ENCODE peak calls at places on chromosomes 16 and 17, in seven cellular contexts. One of them, this sample, is unnamed. For H3K4me1, the result is how much of the 10 kb centered on the place peaks cover.

GRCh38 chr17:83199500-83200201 is 120.2 kb downstream of the METRNL start:
- DNase-seq in lung: peak
- DNase-seq in Caco-2: peak
- DNase-seq in right cardiac atrium: peak
- DNase-seq in MM.1S: peak
- DNase-seq in heart right ventricle: peak
- DNase-seq in thoracic aorta: peak
- DNase-seq in this sample: no peak

GRCh38 chr17:76567634-76568432 is 17.8 kb downstream of the ST6GALNAC2 start:
- DNase-seq in thoracic aorta: no peak
- DNase-seq in heart right ventricle: no peak
- DNase-seq in Caco-2: no peak
- DNase-seq in MM.1S: no peak
- DNase-seq in right cardiac atrium: no peak
- DNase-seq in lung: peak
- DNase-seq in this sample: no peak

GRCh38 chr17:20116683-20117309 is 107.6 kb downstream of the SPECC1 start:
- DNase-seq in thoracic aorta: no peak
- DNase-seq in Caco-2: peak
- DNase-seq in right cardiac atrium: no peak
- DNase-seq in heart right ventricle: no peak
- DNase-seq in lung: no peak
- DNase-seq in MM.1S: peak
- DNase-seq in this sample: no peak

GRCh38 chr16:31386157-31386984 is 6.8 kb upstream of the ITGAD start:
- DNase-seq in heart right ventricle: no peak
- DNase-seq in Caco-2: no peak
- DNase-seq in lung: no peak
- DNase-seq in right cardiac atrium: no peak
- DNase-seq in MM.1S: peak
- DNase-seq in thoracic aorta: no peak
- DNase-seq in this sample: no peak

GRCh38 chr16:78094166-78094565 is 5.3 kb upstream of the WWOX start:
- DNase-seq in Caco-2: no peak
- DNase-seq in MM.1S: no peak
- DNase-seq in heart right ventricle: no peak
- DNase-seq in right cardiac atrium: no peak
- DNase-seq in lung: no peak
- DNase-seq in thoracic aorta: no peak
- DNase-seq in this sample: no peak

GRCh38 chr16:13098536-13098935 is 197.1 kb downstream of the SHISA9 start:
- DNase-seq in lung: no peak
- DNase-seq in heart right ventricle: no peak
- DNase-seq in thoracic aorta: no peak
- DNase-seq in Caco-2: no peak
- DNase-seq in right cardiac atrium: no peak
- DNase-seq in MM.1S: no peak
- DNase-seq in this sample: no peak

GRCh38 chr16:2783581-2784375 is 3.6 kb downstream of the PRSS33 start:
- DNase-seq in heart right ventricle: no peak
- DNase-seq in MM.1S: no peak
- DNase-seq in right cardiac atrium: peak
- DNase-seq in lung: no peak
- DNase-seq in thoracic aorta: no peak
- DNase-seq in Caco-2: no peak
- DNase-seq in this sample: no peak

GRCh38 chr17:29571486-29571882 is 3.0 kb downstream of the TP53I13 start:
- DNase-seq in Caco-2: peak
- DNase-seq in lung: no peak
- DNase-seq in thoracic aorta: no peak
- DNase-seq in right cardiac atrium: no peak
- DNase-seq in heart right ventricle: no peak
- DNase-seq in MM.1S: no peak
- DNase-seq in this sample: no peak

GRCh38 chr17:10205549-10206185 is 7.3 kb upstream of the GAS7 start:
- DNase-seq in heart right ventricle: no peak
- DNase-seq in right cardiac atrium: no peak
- DNase-seq in Caco-2: no peak
- DNase-seq in lung: no peak
- DNase-seq in MM.1S: no peak
- DNase-seq in thoracic aorta: no peak
- DNase-seq in this sample: no peak

GRCh38 chr16:29984137-29984763 is 10.6 kb downstream of the TAOK2 start:
- DNase-seq in heart right ventricle: no peak
- DNase-seq in MM.1S: no peak
- DNase-seq in Caco-2: no peak
- DNase-seq in right cardiac atrium: peak
- DNase-seq in thoracic aorta: no peak
- DNase-seq in lung: peak
- DNase-seq in this sample: no peak

GRCh38 chr16:86925067-86925791 is 346.9 kb downstream of the FOXL1 start:
- DNase-seq in heart right ventricle: no peak
- DNase-seq in MM.1S: no peak
- DNase-seq in Caco-2: no peak
- DNase-seq in lung: no peak
- DNase-seq in thoracic aorta: no peak
- DNase-seq in right cardiac atrium: no peak
- DNase-seq in this sample: no peak

GRCh38 chr17:81393684-81394376 is 1.4 kb upstream of the BAHCC1 start:
- DNase-seq in Caco-2: peak
- DNase-seq in right cardiac atrium: peak
- DNase-seq in MM.1S: peak
- DNase-seq in thoracic aorta: peak
- DNase-seq in heart right ventricle: peak
- DNase-seq in lung: peak
- DNase-seq in this sample: peak

GRCh38 chr17:81391268-81391963 is 3.8 kb upstream of the BAHCC1 start:
- DNase-seq in MM.1S: no peak
- DNase-seq in lung: no peak
- DNase-seq in thoracic aorta: no peak
- DNase-seq in right cardiac atrium: peak
- DNase-seq in heart right ventricle: peak
- DNase-seq in Caco-2: no peak
- DNase-seq in this sample: no peak

GRCh38 chr17:81390436-81391214 is 4.6 kb upstream of the BAHCC1 start:
- DNase-seq in MM.1S: no peak
- DNase-seq in thoracic aorta: no peak
- DNase-seq in heart right ventricle: no peak
- DNase-seq in right cardiac atrium: peak
- DNase-seq in Caco-2: no peak
- DNase-seq in lung: no peak
- DNase-seq in this sample: no peak

GRCh38 chr17:81392909-81393654 is 2.2 kb upstream of the BAHCC1 start:
- DNase-seq in heart right ventricle: peak
- DNase-seq in MM.1S: no peak
- DNase-seq in Caco-2: no peak
- DNase-seq in lung: no peak
- DNase-seq in thoracic aorta: no peak
- DNase-seq in right cardiac atrium: peak
- DNase-seq in this sample: no peak

GRCh38 chr17:81391964-81392908 is 3.0 kb upstream of the BAHCC1 start:
- DNase-seq in heart right ventricle: peak
- DNase-seq in right cardiac atrium: peak
- DNase-seq in lung: no peak
- DNase-seq in thoracic aorta: no peak
- DNase-seq in MM.1S: no peak
- DNase-seq in Caco-2: no peak
- DNase-seq in this sample: no peak
- H3K4me1 ChIP-seq in heart right ventricle: half or more
- H3K4me1 ChIP-seq in right cardiac atrium: under half
- H3K4me1 ChIP-seq in lung: under half
- H3K4me1 ChIP-seq in thoracic aorta: half or more
- H3K4me1 ChIP-seq in MM.1S: under half
- H3K4me1 ChIP-seq in Caco-2: under half
- H3K4me1 ChIP-seq in this sample: half or more

GRCh38 chr17:49848019-49848473 is at the start of gene TAC4:
- DNase-seq in thoracic aorta: no peak
- DNase-seq in right cardiac atrium: no peak
- DNase-seq in Caco-2: peak
- DNase-seq in lung: no peak
- DNase-seq in MM.1S: no peak
- DNase-seq in heart right ventricle: no peak
- DNase-seq in this sample: no peak

GRCh38 chr17:49845210-49845782 is 2.6 kb downstream of the TAC4 start:
- DNase-seq in heart right ventricle: peak
- DNase-seq in Caco-2: no peak
- DNase-seq in lung: no peak
- DNase-seq in thoracic aorta: peak
- DNase-seq in right cardiac atrium: peak
- DNase-seq in MM.1S: no peak
- DNase-seq in this sample: no peak

GRCh38 chr17:49849711-49850610 is 2.1 kb upstream of the TAC4 start:
- DNase-seq in MM.1S: no peak
- DNase-seq in heart right ventricle: no peak
- DNase-seq in thoracic aorta: no peak
- DNase-seq in Caco-2: peak
- DNase-seq in lung: no peak
- DNase-seq in right cardiac atrium: no peak
- DNase-seq in this sample: no peak

GRCh38 chr17:49848739-49849138 is 870 bp upstream of the TAC4 start:
- DNase-seq in thoracic aorta: no peak
- DNase-seq in lung: no peak
- DNase-seq in Caco-2: no peak
- DNase-seq in right cardiac atrium: no peak
- DNase-seq in MM.1S: no peak
- DNase-seq in heart right ventricle: no peak
- DNase-seq in this sample: no peak

GRCh38 chr17:49846938-49847712 is 744 bp downstream of the TAC4 start:
- DNase-seq in heart right ventricle: no peak
- DNase-seq in Caco-2: no peak
- DNase-seq in MM.1S: no peak
- DNase-seq in thoracic aorta: no peak
- DNase-seq in lung: no peak
- DNase-seq in right cardiac atrium: no peak
- DNase-seq in this sample: no peak
- H3K4me1 ChIP-seq in heart right ventricle: under half
- H3K4me1 ChIP-seq in Caco-2: under half
- H3K4me1 ChIP-seq in MM.1S: under half
- H3K4me1 ChIP-seq in thoracic aorta: half or more
- H3K4me1 ChIP-seq in lung: under half
- H3K4me1 ChIP-seq in right cardiac atrium: under half
- H3K4me1 ChIP-seq in this sample: under half

GRCh38 chr16:11794447-11794846 is 2.6 kb downstream of the ZC3H7A start:
- DNase-seq in lung: no peak
- DNase-seq in Caco-2: no peak
- DNase-seq in thoracic aorta: no peak
- DNase-seq in heart right ventricle: no peak
- DNase-seq in right cardiac atrium: no peak
- DNase-seq in MM.1S: no peak
- DNase-seq in this sample: no peak

GRCh38 chr16:11796227-11797165 is 562 bp downstream of the ZC3H7A start:
- DNase-seq in right cardiac atrium: peak
- DNase-seq in MM.1S: peak
- DNase-seq in lung: peak
- DNase-seq in heart right ventricle: peak
- DNase-seq in Caco-2: peak
- DNase-seq in thoracic aorta: no peak
- DNase-seq in this sample: peak

GRCh38 chr16:11795887-11796226 is 1.2 kb downstream of the ZC3H7A start:
- DNase-seq in right cardiac atrium: no peak
- DNase-seq in MM.1S: no peak
- DNase-seq in heart right ventricle: no peak
- DNase-seq in thoracic aorta: no peak
- DNase-seq in Caco-2: no peak
- DNase-seq in lung: no peak
- DNase-seq in this sample: no peak

GRCh38 chr16:11793840-11794239 is 3.2 kb downstream of the ZC3H7A start:
- DNase-seq in heart right ventricle: peak
- DNase-seq in lung: no peak
- DNase-seq in right cardiac atrium: no peak
- DNase-seq in thoracic aorta: no peak
- DNase-seq in MM.1S: no peak
- DNase-seq in Caco-2: no peak
- DNase-seq in this sample: no peak

GRCh38 chr16:11794991-11795886 is 1.8 kb downstream of the ZC3H7A start:
- DNase-seq in lung: no peak
- DNase-seq in Caco-2: no peak
- DNase-seq in MM.1S: no peak
- DNase-seq in heart right ventricle: no peak
- DNase-seq in thoracic aorta: no peak
- DNase-seq in right cardiac atrium: peak
- DNase-seq in this sample: no peak
- H3K4me1 ChIP-seq in lung: under half
- H3K4me1 ChIP-seq in Caco-2: under half
- H3K4me1 ChIP-seq in MM.1S: under half
- H3K4me1 ChIP-seq in heart right ventricle: half or more
- H3K4me1 ChIP-seq in thoracic aorta: half or more
- H3K4me1 ChIP-seq in right cardiac atrium: under half
- H3K4me1 ChIP-seq in this sample: half or more

GRCh38 chr17:74442291-74442669 is 10.4 kb downstream of the GPRC5C start:
- DNase-seq in thoracic aorta: no peak
- DNase-seq in lung: no peak
- DNase-seq in Caco-2: no peak
- DNase-seq in MM.1S: no peak
- DNase-seq in heart right ventricle: no peak
- DNase-seq in right cardiac atrium: no peak
- DNase-seq in this sample: no peak

GRCh38 chr17:74443516-74444296 is 11.8 kb downstream of the GPRC5C start:
- DNase-seq in heart right ventricle: no peak
- DNase-seq in MM.1S: no peak
- DNase-seq in thoracic aorta: no peak
- DNase-seq in lung: no peak
- DNase-seq in right cardiac atrium: no peak
- DNase-seq in Caco-2: no peak
- DNase-seq in this sample: no peak

GRCh38 chr17:74444406-74444805 is 12.5 kb downstream of the GPRC5C start:
- DNase-seq in thoracic aorta: no peak
- DNase-seq in lung: no peak
- DNase-seq in heart right ventricle: peak
- DNase-seq in MM.1S: no peak
- DNase-seq in Caco-2: no peak
- DNase-seq in right cardiac atrium: peak
- DNase-seq in this sample: no peak

GRCh38 chr17:74441537-74441936 is 9.6 kb downstream of the GPRC5C start:
- DNase-seq in thoracic aorta: no peak
- DNase-seq in Caco-2: no peak
- DNase-seq in heart right ventricle: no peak
- DNase-seq in MM.1S: no peak
- DNase-seq in lung: no peak
- DNase-seq in right cardiac atrium: no peak
- DNase-seq in this sample: no peak

GRCh38 chr17:74442670-74443515 is 11.0 kb downstream of the GPRC5C start:
- DNase-seq in lung: peak
- DNase-seq in MM.1S: no peak
- DNase-seq in right cardiac atrium: peak
- DNase-seq in Caco-2: peak
- DNase-seq in thoracic aorta: peak
- DNase-seq in heart right ventricle: peak
- DNase-seq in this sample: peak
- H3K4me1 ChIP-seq in lung: under half
- H3K4me1 ChIP-seq in MM.1S: under half
- H3K4me1 ChIP-seq in right cardiac atrium: under half
- H3K4me1 ChIP-seq in Caco-2: under half
- H3K4me1 ChIP-seq in thoracic aorta: half or more
- H3K4me1 ChIP-seq in heart right ventricle: half or more
- H3K4me1 ChIP-seq in this sample: half or more

GRCh38 chr16:4293181-4293716 is 20.4 kb upstream of the TFAP4 start:
- DNase-seq in heart right ventricle: no peak
- DNase-seq in MM.1S: no peak
- DNase-seq in right cardiac atrium: no peak
- DNase-seq in thoracic aorta: no peak
- DNase-seq in lung: no peak
- DNase-seq in Caco-2: no peak
- DNase-seq in this sample: no peak
- H3K4me1 ChIP-seq in heart right ventricle: under half
- H3K4me1 ChIP-seq in MM.1S: under half
- H3K4me1 ChIP-seq in right cardiac atrium: under half
- H3K4me1 ChIP-seq in thoracic aorta: under half
- H3K4me1 ChIP-seq in lung: under half
- H3K4me1 ChIP-seq in Caco-2: under half
- H3K4me1 ChIP-seq in this sample: under half